ENCODE peak calls at places on chromosomes 13 and 19, in five cellular contexts. L is small intestine, U is NCI-H1930, H is Caco-2, Y is non-pigmented ciliary epithelial cell. W is an unnamed sample.

GRCh38 chr13:32023698-32024097 is 7.9 kb upstream of the FRY start:
- DNase-seq in Y (no peak), L (no peak), H (no peak), U (no peak), W (peak; percentile 66)

GRCh38 chr13:113152894-113153809 is 5.3 kb upstream of the PROZ start:
- DNase-seq in U (no peak), H (no peak), Y (no peak), L (peak; percentile 28), W (no peak)

GRCh38 chr13:40389081-40389641 is 277.3 kb downstream of the FOXO1 start:
- DNase-seq in U (no peak), Y (no peak), L (peak; percentile 11), H (no peak), W (no peak)

GRCh38 chr19:6744381-6745288 is 5.2 kb downstream of the TRIP10 start:
- DNase-seq in L (peak; percentile 62), H (no peak), Y (peak; percentile 63), U (no peak), W (peak; percentile 80)

GRCh38 chr13:113533441-113533840 is 42.9 kb upstream of the DCUN1D2 start:
- DNase-seq in Y (no peak), H (no peak), L (no peak), U (no peak), W (no peak)

GRCh38 chr13:54373211-54373610 is 1344.6 kb downstream of the OLFM4 start:
- DNase-seq in Y (no peak), U (peak; percentile 87), H (no peak), L (no peak), W (no peak)

GRCh38 chr13:49585220-49586157 is at the start of gene RCBTB1:
- DNase-seq in H (peak; percentile 73), Y (no peak), U (peak; percentile 67), L (peak; percentile 67), W (peak; percentile 93)

GRCh38 chr19:40365613-40366401 is 17.3 kb downstream of the PLD3 start:
- DNase-seq in U (no peak), H (no peak), Y (no peak), L (peak; percentile 27), W (no peak)

GRCh38 chr13:100673376-100673830 is 1.2 kb downstream of the TMTC4 start:
- DNase-seq in U (no peak), Y (no peak), L (no peak), H (no peak), W (no peak)

W was measured in HT-29.